ENCODE peak calls at places on chromosomes 7 and 10, in five cellular contexts. One of them, this sample, is unnamed.
A peak's percentile ranks its signal among the peaks of the same experiment; 100 is the strongest.

GRCh38 chr10:29948971-29949370 is 110.4 kb downstream of the JCAD start:
- DNase-seq in trophoblast cell: no peak
- DNase-seq in CD4-positive, CD25-positive, alpha-beta regulatory T cell: no peak
- DNase-seq in effector memory CD4-positive, alpha-beta T cell: no peak
- DNase-seq in heart left ventricle: no peak
- DNase-seq in this sample: no peak

GRCh38 chr10:113980408-113981087 is 63.1 kb upstream of the ADRB1 start:
- DNase-seq in trophoblast cell: no peak
- DNase-seq in heart left ventricle: no peak
- DNase-seq in CD4-positive, CD25-positive, alpha-beta regulatory T cell: no peak
- DNase-seq in effector memory CD4-positive, alpha-beta T cell: no peak
- DNase-seq in this sample: no peak

GRCh38 chr10:89651916-89652573 is 7.0 kb upstream of the PANK1 start:
- DNase-seq in heart left ventricle: no peak
- DNase-seq in CD4-positive, CD25-positive, alpha-beta regulatory T cell: no peak
- DNase-seq in trophoblast cell: no peak
- DNase-seq in effector memory CD4-positive, alpha-beta T cell: no peak
- DNase-seq in this sample: no peak

GRCh38 chr10:25024528-25024927 is 8.1 kb downstream of the THNSL1 start:
- DNase-seq in CD4-positive, CD25-positive, alpha-beta regulatory T cell: no peak
- DNase-seq in effector memory CD4-positive, alpha-beta T cell: no peak
- DNase-seq in trophoblast cell: no peak
- DNase-seq in heart left ventricle: no peak
- DNase-seq in this sample: no peak

GRCh38 chr10:124916585-124917167 is 25.2 kb upstream of the ZRANB1 start:
- DNase-seq in heart left ventricle: peak; percentile 99
- DNase-seq in trophoblast cell: peak; percentile 97
- DNase-seq in effector memory CD4-positive, alpha-beta T cell: peak; percentile 94
- DNase-seq in CD4-positive, CD25-positive, alpha-beta regulatory T cell: peak; percentile 96
- DNase-seq in this sample: peak; percentile 93

GRCh38 chr7:6242561-6242960 is 29.9 kb downstream of the CYTH3 start:
- DNase-seq in heart left ventricle: no peak
- DNase-seq in CD4-positive, CD25-positive, alpha-beta regulatory T cell: no peak
- DNase-seq in trophoblast cell: no peak
- DNase-seq in effector memory CD4-positive, alpha-beta T cell: no peak
- DNase-seq in this sample: no peak

GRCh38 chr7:2211259-2211575 is 21.5 kb downstream of the MAD1L1 start:
- DNase-seq in trophoblast cell: no peak
- DNase-seq in heart left ventricle: no peak
- DNase-seq in effector memory CD4-positive, alpha-beta T cell: no peak
- DNase-seq in CD4-positive, CD25-positive, alpha-beta regulatory T cell: no peak
- DNase-seq in this sample: no peak

GRCh38 chr10:5566606-5567005 is 41.8 kb downstream of the CALML3 start:
- DNase-seq in heart left ventricle: no peak
- DNase-seq in effector memory CD4-positive, alpha-beta T cell: no peak
- DNase-seq in CD4-positive, CD25-positive, alpha-beta regulatory T cell: no peak
- DNase-seq in trophoblast cell: no peak
- DNase-seq in this sample: no peak

GRCh38 chr10:129192344-129193128 is 274.5 kb upstream of the MGMT start:
- DNase-seq in heart left ventricle: peak; percentile 60
- DNase-seq in trophoblast cell: peak; percentile 73
- DNase-seq in CD4-positive, CD25-positive, alpha-beta regulatory T cell: no peak
- DNase-seq in effector memory CD4-positive, alpha-beta T cell: no peak
- DNase-seq in this sample: no peak

GRCh38 chr7:27122075-27122910 is 8.3 kb downstream of the HOXA4 start:
- DNase-seq in trophoblast cell: no peak
- DNase-seq in heart left ventricle: no peak
- DNase-seq in CD4-positive, CD25-positive, alpha-beta regulatory T cell: no peak
- DNase-seq in effector memory CD4-positive, alpha-beta T cell: no peak
- DNase-seq in this sample: no peak

GRCh38 chr7:100171087-100171681 is 2.8 kb upstream of the GAL3ST4 start:
- DNase-seq in CD4-positive, CD25-positive, alpha-beta regulatory T cell: peak; percentile 61
- DNase-seq in trophoblast cell: no peak
- DNase-seq in heart left ventricle: no peak
- DNase-seq in effector memory CD4-positive, alpha-beta T cell: peak; percentile 30
- DNase-seq in this sample: no peak

GRCh38 chr10:62636825-62637248 is 167.7 kb upstream of the ADO start:
- DNase-seq in heart left ventricle: no peak
- DNase-seq in effector memory CD4-positive, alpha-beta T cell: no peak
- DNase-seq in trophoblast cell: no peak
- DNase-seq in CD4-positive, CD25-positive, alpha-beta regulatory T cell: no peak
- DNase-seq in this sample: no peak

GRCh38 chr7:601573-602340 is 82.1 kb upstream of the PDGFA start:
- DNase-seq in effector memory CD4-positive, alpha-beta T cell: peak; percentile 82
- DNase-seq in heart left ventricle: peak; percentile 73
- DNase-seq in CD4-positive, CD25-positive, alpha-beta regulatory T cell: peak; percentile 73
- DNase-seq in trophoblast cell: peak; percentile 31
- DNase-seq in this sample: peak; percentile 85

GRCh38 chr7:10579561-10579960 is 394.1 kb upstream of the PHF14 start:
- DNase-seq in heart left ventricle: no peak
- DNase-seq in CD4-positive, CD25-positive, alpha-beta regulatory T cell: no peak
- DNase-seq in effector memory CD4-positive, alpha-beta T cell: no peak
- DNase-seq in trophoblast cell: no peak
- DNase-seq in this sample: no peak

GRCh38 chr7:148238926-148239325 is 351.6 kb upstream of the C7orf33 start:
- DNase-seq in CD4-positive, CD25-positive, alpha-beta regulatory T cell: no peak
- DNase-seq in effector memory CD4-positive, alpha-beta T cell: no peak
- DNase-seq in trophoblast cell: no peak
- DNase-seq in heart left ventricle: no peak
- DNase-seq in this sample: no peak

GRCh38 chr7:25389489-25390106 is 161.3 kb upstream of the NPVF start:
- DNase-seq in CD4-positive, CD25-positive, alpha-beta regulatory T cell: no peak
- DNase-seq in trophoblast cell: no peak
- DNase-seq in effector memory CD4-positive, alpha-beta T cell: no peak
- DNase-seq in heart left ventricle: no peak
- DNase-seq in this sample: no peak

GRCh38 chr10:93131956-93132355 is 58.3 kb downstream of the CYP26A1 start:
- DNase-seq in trophoblast cell: no peak
- DNase-seq in heart left ventricle: no peak
- DNase-seq in CD4-positive, CD25-positive, alpha-beta regulatory T cell: no peak
- DNase-seq in effector memory CD4-positive, alpha-beta T cell: no peak
- DNase-seq in this sample: no peak

GRCh38 chr10:34319197-34319846 is 495.8 kb downstream of the PARD3 start:
- DNase-seq in CD4-positive, CD25-positive, alpha-beta regulatory T cell: no peak
- DNase-seq in effector memory CD4-positive, alpha-beta T cell: no peak
- DNase-seq in heart left ventricle: no peak
- DNase-seq in trophoblast cell: peak; percentile 82
- DNase-seq in this sample: no peak

GRCh38 chr10:86956195-86956840 is 1.1 kb downstream of the MMRN2 start:
- DNase-seq in effector memory CD4-positive, alpha-beta T cell: no peak
- DNase-seq in heart left ventricle: peak; percentile 7
- DNase-seq in CD4-positive, CD25-positive, alpha-beta regulatory T cell: no peak
- DNase-seq in trophoblast cell: no peak
- DNase-seq in this sample: no peak

GRCh38 chr10:49398986-49399385 is 3.1 kb upstream of the DRGX start:
- DNase-seq in effector memory CD4-positive, alpha-beta T cell: no peak
- DNase-seq in CD4-positive, CD25-positive, alpha-beta regulatory T cell: no peak
- DNase-seq in trophoblast cell: no peak
- DNase-seq in heart left ventricle: no peak
- DNase-seq in this sample: no peak

GRCh38 chr7:22468609-22469008 is 31.4 kb downstream of the STEAP1B start:
- DNase-seq in effector memory CD4-positive, alpha-beta T cell: no peak
- DNase-seq in trophoblast cell: peak; percentile 72
- DNase-seq in CD4-positive, CD25-positive, alpha-beta regulatory T cell: no peak
- DNase-seq in heart left ventricle: no peak
- DNase-seq in this sample: no peak

GRCh38 chr10:119539359-119539651 is 3.2 kb downstream of the RGS10 start:
- DNase-seq in heart left ventricle: no peak
- DNase-seq in effector memory CD4-positive, alpha-beta T cell: no peak
- DNase-seq in CD4-positive, CD25-positive, alpha-beta regulatory T cell: no peak
- DNase-seq in trophoblast cell: no peak
- DNase-seq in this sample: no peak

GRCh38 chr7:18849130-18849529 is 268.3 kb downstream of the TWIST1 start:
- DNase-seq in trophoblast cell: no peak
- DNase-seq in effector memory CD4-positive, alpha-beta T cell: no peak
- DNase-seq in heart left ventricle: no peak
- DNase-seq in CD4-positive, CD25-positive, alpha-beta regulatory T cell: no peak
- DNase-seq in this sample: no peak

GRCh38 chr7:219581-220150 is 27.3 kb downstream of the FAM20C start:
- DNase-seq in effector memory CD4-positive, alpha-beta T cell: no peak
- DNase-seq in trophoblast cell: no peak
- DNase-seq in CD4-positive, CD25-positive, alpha-beta regulatory T cell: no peak
- DNase-seq in heart left ventricle: no peak
- DNase-seq in this sample: no peak

GRCh38 chr7:85103352-85103751 is 83.5 kb downstream of the SEMA3D start:
- DNase-seq in effector memory CD4-positive, alpha-beta T cell: no peak
- DNase-seq in trophoblast cell: no peak
- DNase-seq in heart left ventricle: no peak
- DNase-seq in CD4-positive, CD25-positive, alpha-beta regulatory T cell: no peak
- DNase-seq in this sample: no peak

GRCh38 chr10:74067373-74068370 is 69.8 kb downstream of the VCL start:
- DNase-seq in CD4-positive, CD25-positive, alpha-beta regulatory T cell: no peak
- DNase-seq in heart left ventricle: no peak
- DNase-seq in trophoblast cell: no peak
- DNase-seq in effector memory CD4-positive, alpha-beta T cell: no peak
- DNase-seq in this sample: no peak

GRCh38 chr10:3954615-3955014 is 169.6 kb upstream of the KLF6 start:
- DNase-seq in heart left ventricle: no peak
- DNase-seq in trophoblast cell: no peak
- DNase-seq in CD4-positive, CD25-positive, alpha-beta regulatory T cell: no peak
- DNase-seq in effector memory CD4-positive, alpha-beta T cell: no peak
- DNase-seq in this sample: no peak

GRCh38 chr7:52863667-52864066 is 171.8 kb upstream of the POM121L12 start:
- DNase-seq in heart left ventricle: no peak
- DNase-seq in trophoblast cell: no peak
- DNase-seq in CD4-positive, CD25-positive, alpha-beta regulatory T cell: no peak
- DNase-seq in effector memory CD4-positive, alpha-beta T cell: no peak
- DNase-seq in this sample: no peak

DNA sequence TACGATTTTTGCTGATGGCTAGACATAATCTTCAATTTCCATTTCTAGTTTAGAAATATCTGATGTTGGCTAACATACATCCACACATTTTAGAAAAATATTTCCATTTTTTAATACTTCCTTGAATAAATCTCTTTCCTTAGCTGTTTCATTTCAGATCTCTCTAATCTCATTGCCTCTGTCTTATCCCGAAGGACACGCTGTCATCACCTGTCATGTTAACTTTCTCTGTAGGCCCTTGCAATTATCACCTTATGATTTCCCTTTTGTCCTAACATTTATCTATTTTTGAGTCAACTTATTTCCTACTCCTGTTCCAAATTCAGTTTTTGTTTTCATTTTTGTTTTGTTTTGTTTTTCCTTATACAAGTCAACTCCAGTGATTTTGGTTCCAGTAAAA is 173.1 kb upstream of the POM121L12 start:
- DNase-seq in trophoblast cell: no peak
- DNase-seq in CD4-positive, CD25-positive, alpha-beta regulatory T cell: no peak
- DNase-seq in effector memory CD4-positive, alpha-beta T cell: no peak
- DNase-seq in heart left ventricle: no peak
- DNase-seq in this sample: no peak
- H3K9me3 ChIP-seq in trophoblast cell: peaks cover 7% of the 10 kb centered on the region
- H3K9me3 ChIP-seq in CD4-positive, CD25-positive, alpha-beta regulatory T cell: peaks cover 18% of the 10 kb centered on the region
- H3K9me3 ChIP-seq in effector memory CD4-positive, alpha-beta T cell: peaks cover 5% of the 10 kb centered on the region
- H3K9me3 ChIP-seq in heart left ventricle: no peaks in the 10 kb centered on the region
- H3K9me3 ChIP-seq in this sample: no peaks in the 10 kb centered on the region

GRCh38 chr7:64602518-64602917 is 39.6 kb upstream of the ZNF680 start:
- DNase-seq in effector memory CD4-positive, alpha-beta T cell: no peak
- DNase-seq in CD4-positive, CD25-positive, alpha-beta regulatory T cell: no peak
- DNase-seq in trophoblast cell: no peak
- DNase-seq in heart left ventricle: no peak
- DNase-seq in this sample: no peak
- H3K9me3 ChIP-seq in effector memory CD4-positive, alpha-beta T cell: no peaks in the 10 kb centered on the region
- H3K9me3 ChIP-seq in CD4-positive, CD25-positive, alpha-beta regulatory T cell: no peaks in the 10 kb centered on the region
- H3K9me3 ChIP-seq in trophoblast cell: peaks cover 30% of the 10 kb centered on the region
- H3K9me3 ChIP-seq in heart left ventricle: no peaks in the 10 kb centered on the region
- H3K9me3 ChIP-seq in this sample: no peaks in the 10 kb centered on the region

GRCh38 chr7:45578467-45578866 is 4.3 kb downstream of the ADCY1 start:
- DNase-seq in trophoblast cell: no peak
- DNase-seq in CD4-positive, CD25-positive, alpha-beta regulatory T cell: no peak
- DNase-seq in effector memory CD4-positive, alpha-beta T cell: no peak
- DNase-seq in heart left ventricle: no peak
- DNase-seq in this sample: no peak
- H3K9me3 ChIP-seq in trophoblast cell: no peaks in the 10 kb centered on the region
- H3K9me3 ChIP-seq in CD4-positive, CD25-positive, alpha-beta regulatory T cell: no peaks in the 10 kb centered on the region
- H3K9me3 ChIP-seq in effector memory CD4-positive, alpha-beta T cell: no peaks in the 10 kb centered on the region
- H3K9me3 ChIP-seq in heart left ventricle: no peaks in the 10 kb centered on the region
- H3K9me3 ChIP-seq in this sample: no peaks in the 10 kb centered on the region

GRCh38 chr7:158497627-158498026 is 90.0 kb downstream of the PTPRN2 start:
- DNase-seq in trophoblast cell: no peak
- DNase-seq in CD4-positive, CD25-positive, alpha-beta regulatory T cell: no peak
- DNase-seq in effector memory CD4-positive, alpha-beta T cell: no peak
- DNase-seq in heart left ventricle: no peak
- DNase-seq in this sample: no peak

GRCh38 chr7:158498443-158499108 is 89.0 kb downstream of the PTPRN2 start:
- DNase-seq in effector memory CD4-positive, alpha-beta T cell: no peak
- DNase-seq in CD4-positive, CD25-positive, alpha-beta regulatory T cell: no peak
- DNase-seq in heart left ventricle: no peak
- DNase-seq in trophoblast cell: no peak
- DNase-seq in this sample: no peak

GRCh38 chr7:158502068-158502750 is 85.4 kb downstream of the PTPRN2 start:
- DNase-seq in trophoblast cell: no peak
- DNase-seq in effector memory CD4-positive, alpha-beta T cell: no peak
- DNase-seq in CD4-positive, CD25-positive, alpha-beta regulatory T cell: no peak
- DNase-seq in heart left ventricle: no peak
- DNase-seq in this sample: no peak

GRCh38 chr7:158500651-158501052 is 87.0 kb downstream of the PTPRN2 start:
- DNase-seq in CD4-positive, CD25-positive, alpha-beta regulatory T cell: no peak
- DNase-seq in heart left ventricle: no peak
- DNase-seq in trophoblast cell: no peak
- DNase-seq in effector memory CD4-positive, alpha-beta T cell: no peak
- DNase-seq in this sample: no peak

DNA sequence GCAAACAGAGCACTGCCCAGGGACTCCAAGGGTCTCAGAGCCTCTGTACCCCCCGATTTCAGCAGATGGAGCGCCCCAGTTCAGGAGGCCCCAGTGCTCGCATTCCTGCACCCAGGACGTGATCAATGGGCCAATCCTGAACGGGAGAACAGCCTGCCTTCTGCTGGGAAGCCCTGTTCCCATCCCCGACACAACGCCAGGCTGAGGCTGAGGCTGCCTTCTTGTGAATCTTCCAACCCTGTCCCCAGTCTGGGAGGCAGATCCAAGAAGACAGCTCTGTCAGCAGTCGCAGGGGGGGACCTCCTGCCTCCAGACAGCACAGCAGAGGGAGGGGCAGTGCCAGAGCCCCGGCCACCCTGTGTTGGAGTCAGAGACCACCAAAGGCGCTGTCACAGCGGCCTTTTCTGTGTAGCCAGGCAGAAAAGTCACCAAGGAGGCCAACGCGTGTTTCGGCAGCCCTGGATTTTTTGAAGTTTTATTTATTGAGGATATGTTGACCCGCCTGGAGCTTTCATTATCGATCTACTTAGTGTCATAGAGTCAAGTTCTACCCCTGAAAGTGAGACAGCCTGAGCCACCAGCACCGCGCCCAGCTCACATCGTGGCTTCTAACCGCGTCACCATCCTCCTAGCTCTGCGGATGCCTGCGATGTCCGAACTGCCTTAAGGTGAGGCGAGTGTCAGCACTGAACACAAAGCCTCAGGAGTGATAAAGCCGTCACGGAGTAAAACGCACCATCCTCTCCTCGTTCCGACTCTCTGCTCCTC is 86.1 kb downstream of the PTPRN2 start:
- DNase-seq in effector memory CD4-positive, alpha-beta T cell: no peak
- DNase-seq in trophoblast cell: no peak
- DNase-seq in CD4-positive, CD25-positive, alpha-beta regulatory T cell: no peak
- DNase-seq in heart left ventricle: no peak
- DNase-seq in this sample: no peak
- H3K9me3 ChIP-seq in effector memory CD4-positive, alpha-beta T cell: no peaks in the 10 kb centered on the region
- H3K9me3 ChIP-seq in trophoblast cell: peaks cover 10% of the 10 kb centered on the region
- H3K9me3 ChIP-seq in CD4-positive, CD25-positive, alpha-beta regulatory T cell: peaks cover 5% of the 10 kb centered on the region
- H3K9me3 ChIP-seq in heart left ventricle: no peaks in the 10 kb centered on the region
- H3K9me3 ChIP-seq in this sample: no peaks in the 10 kb centered on the region